ENCODE peak calls at places on chromosomes 6 and 20, in eight cellular contexts. M is upper lobe of right lung, Q is IMR-90, A is thoracic aorta, X is fibroblast of pulmonary artery, H is endothelial cell, G is psoas muscle, P is lung. N is an unnamed sample.

GRCh38 chr20:56003966-56004365 is 1.4 kb downstream of the CBLN4 start:
- DNase-seq in M (peak), Q (no peak), A (no peak), X (no peak), H (no peak), G (no peak), P (no peak), N (no peak)

GRCh38 chr20:9287826-9288225 is 218.9 kb downstream of the PLCB4 start:
- DNase-seq in M (no peak), Q (no peak), A (no peak), X (no peak), H (no peak), G (no peak), P (no peak), N (no peak)

GRCh38 chr6:101257163-101257562 is 136.3 kb upstream of the GRIK2 start:
- DNase-seq in M (no peak), Q (no peak), A (no peak), X (no peak), H (no peak), G (no peak), P (no peak), N (no peak)

GRCh38 chr20:20939006-20939405 is 167.2 kb downstream of the LINC00237 start:
- DNase-seq in M (no peak), Q (no peak), A (no peak), X (no peak), H (no peak), G (no peak), P (no peak), N (no peak)

GRCh38 chr6:139262519-139263300 is 29.1 kb downstream of the TXLNB start:
- DNase-seq in M (no peak), Q (peak), A (no peak), X (no peak), H (no peak), G (no peak), P (no peak), N (no peak)

GRCh38 chr6:56808871-56809359 is 146.0 kb upstream of the BEND6 start:
- DNase-seq in M (no peak), Q (peak), A (no peak), X (no peak), H (no peak), G (no peak), P (no peak), N (no peak)

GRCh38 chr6:28772480-28773381 is 151.1 kb downstream of the TRIM27 start:
- DNase-seq in M (no peak), Q (no peak), A (no peak), X (no peak), H (no peak), G (no peak), P (no peak), N (no peak)

GRCh38 chr6:86511962-86512361 is 425.4 kb upstream of the HTR1E start:
- DNase-seq in M (no peak), Q (no peak), A (no peak), X (no peak), H (no peak), G (no peak), P (no peak), N (no peak)

GRCh38 chr20:21554985-21555384 is 41.1 kb upstream of the NKX2-2 start:
- DNase-seq in M (no peak), Q (no peak), A (no peak), X (no peak), H (no peak), G (no peak), P (no peak), N (no peak)

GRCh38 chr6:3697609-3698008 is 53.9 kb downstream of the PXDC1 start:
- DNase-seq in M (no peak), Q (peak), A (peak), X (peak), H (no peak), G (no peak), P (no peak), N (no peak)

GRCh38 chr6:157830354-157831017 is 7.4 kb downstream of the SNX9 start:
- DNase-seq in M (no peak), Q (no peak), A (no peak), X (no peak), H (no peak), G (no peak), P (no peak), N (no peak)

GRCh38 chr6:53673138-53673801 is 7.7 kb upstream of the KLHL31 start:
- DNase-seq in M (no peak), Q (peak), A (no peak), X (peak), H (no peak), G (no peak), P (no peak), N (no peak)

GRCh38 chr6:134063966-134064445 is 11.6 kb upstream of the SLC2A12 start:
- DNase-seq in M (no peak), Q (peak), A (no peak), X (peak), H (peak), G (no peak), P (peak), N (no peak)

GRCh38 chr6:167839755-167840154 is 13.0 kb downstream of the AFDN start:
- DNase-seq in M (no peak), Q (no peak), A (no peak), X (no peak), H (no peak), G (no peak), P (no peak), N (no peak)

GRCh38 chr6:130697661-130698535 is 129.3 kb upstream of the SMLR1 start:
- DNase-seq in M (no peak), Q (peak), A (no peak), X (peak), H (peak), G (no peak), P (no peak), N (peak)

GRCh38 chr6:44072959-44073611 is 54.2 kb downstream of the MRPL14 start:
- DNase-seq in M (peak), Q (peak), A (peak), X (peak), H (peak), G (peak), P (peak), N (no peak)

GRCh38 chr20:20814685-20815084 is 102.2 kb upstream of the RALGAPA2 start:
- DNase-seq in M (no peak), Q (no peak), A (no peak), X (no peak), H (peak), G (no peak), P (no peak), N (no peak)

GRCh38 chr6:53287336-53288225 is 61.2 kb downstream of the ELOVL5 start:
- DNase-seq in M (no peak), Q (no peak), A (no peak), X (peak), H (no peak), G (peak), P (no peak), N (no peak)

GRCh38 chr6:165834613-165835259 is 171.7 kb upstream of the PDE10A start:
- DNase-seq in M (peak), Q (peak), A (no peak), X (peak), H (no peak), G (no peak), P (peak), N (no peak)

GRCh38 chr20:16004108-16004854 is 569.0 kb downstream of the KIF16B start:
- DNase-seq in M (no peak), Q (no peak), A (no peak), X (no peak), H (no peak), G (no peak), P (no peak), N (no peak)

GRCh38 chr20:51456511-51457280 is 85.8 kb downstream of the NFATC2 start:
- DNase-seq in M (peak), Q (peak), A (peak), X (peak), H (no peak), G (peak), P (peak), N (peak)

GRCh38 chr6:26457407-26457795 is 354 bp upstream of the BTN2A1 start:
- DNase-seq in M (no peak), Q (no peak), A (no peak), X (no peak), H (peak), G (peak), P (peak), N (no peak)

GRCh38 chr20:7967199-7967844 is 27.1 kb upstream of the HAO1 start:
- DNase-seq in M (no peak), Q (peak), A (no peak), X (peak), H (no peak), G (no peak), P (no peak), N (no peak)

GRCh38 chr20:58112017-58112781 is 116.3 kb downstream of the ANKRD60 start:
- DNase-seq in M (no peak), Q (peak), A (no peak), X (peak), H (no peak), G (no peak), P (peak), N (no peak)

GRCh38 chr20:64188682-64189529 is 24.7 kb downstream of the MYT1 start:
- DNase-seq in M (no peak), Q (peak), A (no peak), X (peak), H (peak), G (no peak), P (no peak), N (no peak)

GRCh38 chr6:117136702-117137101 is 128.7 kb upstream of the VGLL2 start:
- DNase-seq in M (no peak), Q (no peak), A (no peak), X (no peak), H (no peak), G (no peak), P (no peak), N (no peak)

GRCh38 chr20:38209054-38209675 is 44.1 kb upstream of the TGM2 start:
- DNase-seq in M (peak), Q (no peak), A (no peak), X (no peak), H (no peak), G (no peak), P (no peak), N (no peak)

GRCh38 chr6:75602164-75602896 is 650 bp downstream of the SENP6 start:
- DNase-seq in M (no peak), Q (peak), A (no peak), X (peak), H (peak), G (peak), P (peak), N (no peak)

GRCh38 chr6:133114973-133115372 is 126.2 kb upstream of the EYA4 start:
- DNase-seq in M (no peak), Q (peak), A (no peak), X (no peak), H (no peak), G (no peak), P (no peak), N (no peak)

GRCh38 chr6:121435444-121436069 is at the start of gene GJA1:
- DNase-seq in M (no peak), Q (peak), A (peak), X (peak), H (peak), G (no peak), P (peak), N (no peak)

GRCh38 chr6:113805167-113805835 is 51.8 kb upstream of the MARCKS start:
- DNase-seq in M (no peak), Q (peak), A (no peak), X (no peak), H (no peak), G (no peak), P (no peak), N (no peak)

GRCh38 chr6:140082867-140083297 is 708.4 kb upstream of the CITED2 start:
- DNase-seq in M (no peak), Q (peak), A (no peak), X (peak), H (no peak), G (no peak), P (no peak), N (no peak)

GRCh38 chr20:34710568-34710839 is 6.4 kb downstream of the TP53INP2 start:
- DNase-seq in M (no peak), Q (no peak), A (no peak), X (no peak), H (no peak), G (no peak), P (no peak), N (no peak)

GRCh38 chr6:157059781-157060180 is 263.5 kb downstream of the TMEM242 start:
- DNase-seq in M (no peak), Q (no peak), A (no peak), X (peak), H (no peak), G (no peak), P (peak), N (no peak)

GRCh38 chr6:108597601-108598315 is 37.0 kb downstream of the FOXO3 start:
- DNase-seq in M (no peak), Q (peak), A (no peak), X (no peak), H (no peak), G (no peak), P (no peak), N (no peak)

GRCh38 chr6:46583081-46583480 is 69.5 kb downstream of the CYP39A1 start:
- DNase-seq in M (no peak), Q (no peak), A (no peak), X (no peak), H (no peak), G (no peak), P (no peak), N (no peak)

GRCh38 chr20:52129611-52130010 is 62.0 kb downstream of the ZFP64 start:
- DNase-seq in M (no peak), Q (peak), A (no peak), X (no peak), H (no peak), G (no peak), P (no peak), N (no peak)

GRCh38 chr6:3825851-3826581 is 23.2 kb upstream of the FAM50B start:
- DNase-seq in M (peak), Q (peak), A (peak), X (peak), H (peak), G (peak), P (peak), N (peak)

GRCh38 chr20:40471261-40471629 is 217.8 kb downstream of the MAFB start:
- DNase-seq in M (no peak), Q (no peak), A (no peak), X (no peak), H (peak), G (no peak), P (no peak), N (no peak)

DNA sequence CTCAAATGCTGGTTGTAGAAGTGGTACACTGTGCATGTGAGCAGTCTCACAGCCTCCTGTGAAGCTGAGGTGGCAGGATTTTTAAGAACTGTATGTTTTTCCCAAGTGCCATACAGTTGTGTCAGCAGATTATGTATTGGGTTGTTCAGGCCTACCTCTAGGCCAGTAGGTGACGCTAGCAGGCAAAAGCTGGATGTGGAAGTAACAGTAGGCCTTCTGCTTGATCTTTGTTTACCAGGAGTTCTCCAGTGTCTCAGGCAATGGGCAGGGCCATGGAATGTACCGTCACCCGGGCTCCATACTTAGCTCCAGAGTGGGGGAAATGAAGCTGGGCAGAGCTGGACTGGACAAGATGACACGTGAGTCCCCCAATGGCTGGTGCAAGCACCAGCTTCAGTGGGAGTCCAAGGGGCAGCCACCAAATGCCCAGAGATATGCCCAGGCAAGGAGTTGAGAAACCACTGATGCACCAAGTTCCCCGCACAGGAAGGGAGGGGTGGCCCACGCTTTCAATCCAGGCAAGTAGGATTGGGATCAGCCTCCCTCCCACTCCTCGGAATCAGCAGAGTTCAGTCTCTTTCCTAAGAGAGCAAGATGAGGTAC is 289.7 kb downstream of the HTR1B start:
- DNase-seq in M (no peak), Q (peak), A (no peak), X (peak), H (no peak), G (no peak), P (no peak), N (no peak)
- TF ChIP-seq CTCF in M (no peak), Q (peak), A (no peak), X (peak), H (no peak), G (no peak), P (no peak), N (no peak)

GRCh38 chr20:46709459-46710148 is at the start of gene SLC2A10:
- DNase-seq in M (peak), Q (peak), A (no peak), X (peak), H (peak), G (peak), P (peak), N (peak)

GRCh38 chr20:46709055-46709458 is 392 bp upstream of the SLC2A10 start:
- DNase-seq in M (no peak), Q (no peak), A (no peak), X (no peak), H (no peak), G (no peak), P (no peak), N (no peak)

GRCh38 chr20:46710149-46710913 is 882 bp downstream of the SLC2A10 start:
- DNase-seq in M (no peak), Q (no peak), A (no peak), X (no peak), H (no peak), G (no peak), P (no peak), N (no peak)

GRCh38 chr20:46706242-46706641 is 3.2 kb upstream of the SLC2A10 start:
- DNase-seq in M (no peak), Q (no peak), A (no peak), X (no peak), H (no peak), G (no peak), P (no peak), N (no peak)

GRCh38 chr20:46708172-46708860 is 1.1 kb upstream of the SLC2A10 start:
- DNase-seq in M (no peak), Q (no peak), A (no peak), X (no peak), H (no peak), G (no peak), P (no peak), N (no peak)
- TF ChIP-seq CTCF in M (peak), Q (no peak), A (no peak), X (peak), H (peak), G (no peak), P (no peak), N (no peak)

GRCh38 chr20:53839423-53840176 is 230.8 kb downstream of the BCAS1 start:
- DNase-seq in M (no peak), Q (no peak), A (no peak), X (no peak), H (peak), G (no peak), P (peak), N (no peak)
- TF ChIP-seq CTCF in M (no peak), Q (no peak), A (no peak), X (no peak), H (no peak), G (no peak), P (no peak), N (no peak)

GRCh38 chr6:89680551-89680950 is 42.0 kb upstream of the LYRM2 start:
- DNase-seq in M (no peak), Q (no peak), A (no peak), X (no peak), H (no peak), G (no peak), P (no peak), N (no peak)

GRCh38 chr6:89679215-89680120 is 40.9 kb upstream of the LYRM2 start:
- DNase-seq in M (no peak), Q (no peak), A (no peak), X (no peak), H (no peak), G (no peak), P (no peak), N (no peak)

GRCh38 chr6:89682991-89683390 is 44.4 kb upstream of the LYRM2 start:
- DNase-seq in M (no peak), Q (no peak), A (no peak), X (no peak), H (no peak), G (no peak), P (no peak), N (no peak)

GRCh38 chr6:89680150-89680549 is 41.6 kb upstream of the LYRM2 start:
- DNase-seq in M (no peak), Q (no peak), A (no peak), X (peak), H (no peak), G (no peak), P (no peak), N (no peak)

GRCh38 chr6:89681983-89682564 is 43.5 kb upstream of the LYRM2 start:
- DNase-seq in M (no peak), Q (no peak), A (no peak), X (no peak), H (no peak), G (no peak), P (no peak), N (no peak)
- TF ChIP-seq CTCF in M (no peak), Q (no peak), A (no peak), X (no peak), H (no peak), G (no peak), P (no peak), N (no peak)

DNA sequence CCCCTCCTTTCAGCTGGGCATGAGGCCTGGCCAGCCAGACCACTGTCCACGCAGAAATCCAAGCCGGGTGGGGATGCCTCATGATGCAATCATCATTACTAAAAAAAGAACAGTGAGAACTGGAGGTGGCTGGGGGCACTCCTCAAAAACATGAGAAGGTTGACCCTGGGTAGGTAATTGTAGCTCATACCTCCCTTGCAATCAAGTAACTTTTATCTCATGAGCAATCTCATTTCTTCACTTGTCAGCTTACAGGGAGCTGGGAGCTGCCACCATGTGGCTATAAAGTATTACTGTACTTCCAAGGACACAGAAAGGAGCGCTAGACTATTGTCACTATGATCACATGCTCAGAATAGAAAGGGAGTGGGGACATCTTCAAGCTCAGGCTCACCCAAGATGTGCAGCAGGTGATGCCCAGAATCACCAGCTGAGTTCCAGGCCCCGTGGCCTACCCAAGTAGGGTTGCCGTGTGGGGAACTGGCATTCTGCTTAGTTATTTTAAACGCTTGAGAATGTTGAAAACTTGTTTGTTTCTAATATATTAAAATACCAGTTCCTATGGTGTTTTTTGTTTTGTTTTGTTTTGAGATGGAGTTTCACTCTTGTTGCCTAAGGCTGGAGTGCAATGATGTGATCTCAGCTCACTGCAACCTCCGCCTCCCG is 3.0 kb upstream of the CDH26 start:
- DNase-seq in M (no peak), Q (no peak), A (no peak), X (no peak), H (no peak), G (peak), P (no peak), N (no peak)
- TF ChIP-seq CTCF in M (peak), Q (peak), A (no peak), X (peak), H (peak), G (peak), P (no peak), N (no peak)

N was measured in omental fat pad.